ENCODE peak calls at places on chromosomes 11 and 22, in six cellular contexts. D, Y, M, Q, I and B are unnamed samples.

GRCh38 chr11:2808850-2809847 is 76.4 kb downstream of the CDKN1C start:
- DNase-seq in D (peak), Y (no peak), M (peak), Q (no peak), I (no peak), B (peak)

GRCh38 chr22:42622061-42622710 is 7.5 kb upstream of the POLDIP3 start:
- DNase-seq in D (no peak), Y (no peak), M (no peak), Q (no peak), I (no peak), B (no peak)

GRCh38 chr11:95835768-95836488 is 45.6 kb downstream of the CEP57 start:
- DNase-seq in D (no peak), Y (peak), M (peak), Q (peak), I (peak), B (peak)

GRCh38 chr11:6608726-6609501 is 3.1 kb downstream of the TAF10 start:
- DNase-seq in D (no peak), Y (no peak), M (peak), Q (no peak), I (no peak), B (no peak)

GRCh38 chr22:42257386-42257785 is 13.1 kb downstream of the TCF20 start:
- DNase-seq in D (no peak), Y (no peak), M (no peak), Q (no peak), I (no peak), B (no peak)

GRCh38 chr22:30265131-30265720 is 1.4 kb downstream of the OSM start:
- DNase-seq in D (no peak), Y (no peak), M (no peak), Q (no peak), I (no peak), B (no peak)

GRCh38 chr11:28836285-28837081 is 728.3 kb downstream of the METTL15 start:
- DNase-seq in D (no peak), Y (no peak), M (no peak), Q (no peak), I (no peak), B (no peak)

GRCh38 chr11:95266751-95267374 is 35.9 kb upstream of the SESN3 start:
- DNase-seq in D (no peak), Y (no peak), M (no peak), Q (no peak), I (no peak), B (no peak)

GRCh38 chr22:40196628-40197027 is 18.9 kb downstream of the TNRC6B start:
- DNase-seq in D (no peak), Y (no peak), M (no peak), Q (no peak), I (peak), B (no peak)